ENCODE peak calls at places on chromosomes 5 and 9, in eight cellular contexts. U is NCI-H1105 treated with DMSO at 0.1 percent for 48 hours; J is H54; W is C1 segment of cervical spinal cord; L is keratinocyte; E is GDM1; O is NCI-H2029 treated with DMSO at 0.1 percent for 48 hours; Z is stimulated activated CD8-positive, alpha-beta memory T cell treated with anti-CD3 and anti-CD28 coated beads, Interleukin-15, amount 100 ng/mL, for 1 hour. C is an unnamed sample.

GRCh38 chr9:113654605-113655193 is 191.2 kb downstream of the RGS3 start:
- DNase-seq in O (no peak), L (no peak), U (no peak), Z (no peak), J (no peak), E (no peak), W (no peak), C (no peak)

GRCh38 chr9:27468450-27469110 is 55.5 kb upstream of the IFNK start:
- DNase-seq in Z (no peak), L (no peak), J (no peak), W (no peak), O (no peak), U (no peak), E (no peak), C (no peak)

GRCh38 chr5:161305601-161306000 is 240.9 kb downstream of the GABRB2 start:
- DNase-seq in W (no peak), O (no peak), Z (no peak), L (no peak), U (no peak), J (no peak), E (no peak), C (no peak)

GRCh38 chr5:167147879-167148278 is 1143.6 kb upstream of the WWC1 start:
- DNase-seq in U (no peak), L (no peak), Z (no peak), O (no peak), E (no peak), J (no peak), W (no peak), C (no peak)

GRCh38 chr9:34994429-34995287 is 5.1 kb downstream of the DNAJB5 start:
- DNase-seq in U (peak), W (no peak), J (peak), Z (no peak), L (no peak), E (no peak), O (peak), C (no peak)

GRCh38 chr9:91073049-91073810 is 271.6 kb downstream of the SYK start:
- DNase-seq in Z (no peak), U (no peak), J (no peak), W (no peak), L (no peak), E (no peak), O (peak), C (no peak)

GRCh38 chr9:126406075-126406675 is 79.5 kb downstream of the MVB12B start:
- DNase-seq in E (no peak), L (no peak), Z (no peak), W (no peak), J (no peak), O (no peak), U (no peak), C (no peak)

GRCh38 chr5:131745594-131746175 is 51.1 kb downstream of the FNIP1 start:
- DNase-seq in E (no peak), U (no peak), W (no peak), O (no peak), L (no peak), Z (no peak), J (no peak), C (no peak)

GRCh38 chr5:66417681-66418248 is 178.4 kb upstream of the MAST4 start:
- DNase-seq in L (no peak), E (no peak), W (no peak), U (no peak), O (no peak), Z (no peak), J (no peak), C (no peak)

GRCh38 chr9:5857928-5858327 is 25.0 kb upstream of the ERMP1 start:
- DNase-seq in U (no peak), J (no peak), O (no peak), W (no peak), Z (no peak), L (no peak), E (peak), C (no peak)

GRCh38 chr9:129866373-129867137 is 31.3 kb downstream of the USP20 start:
- DNase-seq in Z (no peak), E (no peak), O (no peak), L (no peak), U (no peak), J (no peak), W (no peak), C (no peak)

GRCh38 chr5:37014321-37014720 is 137.8 kb downstream of the NIPBL start:
- DNase-seq in J (no peak), O (no peak), Z (no peak), W (no peak), L (no peak), U (no peak), E (no peak), C (no peak)

GRCh38 chr9:136858452-136858843 is 6.3 kb downstream of the MAMDC4 start:
- DNase-seq in Z (no peak), W (no peak), L (no peak), J (no peak), U (no peak), O (no peak), E (no peak), C (no peak)

GRCh38 chr9:124812401-124813016 is 35.6 kb downstream of the OLFML2A start:
- DNase-seq in J (peak), E (no peak), W (no peak), O (no peak), U (no peak), Z (no peak), L (no peak), C (no peak)

GRCh38 chr9:4097991-4098390 is 201.9 kb downstream of the GLIS3 start:
- DNase-seq in E (no peak), J (no peak), L (no peak), Z (no peak), W (no peak), U (no peak), O (no peak), C (no peak)

GRCh38 chr9:124859803-124860581 is 1.8 kb downstream of the RPL35 start:
- DNase-seq in J (no peak), O (no peak), L (no peak), Z (no peak), U (no peak), E (no peak), W (no peak), C (no peak)

GRCh38 chr9:82164159-82164558 is 175.6 kb downstream of the SPATA31D1 start:
- DNase-seq in E (no peak), J (no peak), L (no peak), W (no peak), Z (no peak), U (no peak), O (no peak), C (no peak)

GRCh38 chr9:135098400-135099105 is 11.1 kb downstream of the OLFM1 start:
- DNase-seq in E (no peak), O (no peak), J (peak), U (no peak), W (no peak), L (no peak), Z (no peak), C (no peak)

GRCh38 chr9:76687861-76688374 is 76.3 kb upstream of the PCA3 start:
- DNase-seq in E (no peak), O (no peak), L (peak), J (peak), U (no peak), Z (no peak), W (no peak), C (no peak)

GRCh38 chr9:108521063-108521462 is 334.7 kb downstream of the ACTL7B start:
- DNase-seq in J (peak), W (no peak), O (no peak), E (no peak), U (no peak), Z (no peak), L (no peak), C (no peak)

GRCh38 chr5:155587458-155587857 is 573.9 kb downstream of the KIF4B start:
- DNase-seq in L (no peak), J (no peak), O (peak), Z (no peak), U (peak), W (no peak), E (peak), C (no peak)

GRCh38 chr5:757346-757930 is 27.1 kb downstream of the ZDHHC11B start:
- DNase-seq in Z (no peak), W (no peak), J (peak), E (no peak), U (no peak), O (no peak), L (no peak), C (no peak)

GRCh38 chr5:83956386-83956785 is 235.7 kb upstream of the HAPLN1 start:
- DNase-seq in E (no peak), J (no peak), L (no peak), Z (no peak), W (no peak), U (no peak), O (no peak), C (no peak)

GRCh38 chr5:174083041-174083827 is 37.7 kb downstream of the NSG2 start:
- DNase-seq in W (no peak), U (no peak), L (no peak), Z (no peak), O (peak), E (no peak), J (no peak), C (no peak)

GRCh38 chr9:35322075-35322885 is 160.5 kb downstream of the UNC13B start:
- DNase-seq in J (no peak), U (no peak), O (no peak), Z (no peak), E (no peak), L (no peak), W (no peak), C (no peak)

GRCh38 chr5:177552839-177553455 is 1.4 kb downstream of the FAM193B start:
- DNase-seq in L (no peak), W (no peak), J (no peak), O (no peak), Z (no peak), E (no peak), U (no peak), C (no peak)

GRCh38 chr5:116044073-116044472 is 11.8 kb downstream of the ARL14EPL start:
- DNase-seq in Z (no peak), E (no peak), W (no peak), J (no peak), O (no peak), U (peak), L (no peak), C (no peak)

GRCh38 chr5:139137703-139138102 is 60.5 kb downstream of the SIL1 start:
- DNase-seq in J (no peak), W (no peak), O (peak), L (no peak), U (no peak), E (peak), Z (no peak), C (no peak)

GRCh38 chr9:4828776-4829175 is 36.0 kb downstream of the RCL1 start:
- DNase-seq in U (no peak), W (no peak), E (no peak), Z (no peak), O (peak), J (no peak), L (no peak), C (no peak)

GRCh38 chr9:127444921-127445850 is 6.0 kb downstream of the RPL12 start:
- DNase-seq in J (no peak), E (peak), Z (no peak), L (no peak), O (no peak), U (no peak), W (no peak), C (no peak)

GRCh38 chr9:134948149-134948548 is 30.4 kb upstream of the FCN1 start:
- DNase-seq in Z (no peak), O (no peak), W (no peak), L (no peak), J (no peak), U (no peak), E (no peak), C (no peak)

GRCh38 chr5:66174338-66174737 is 30.2 kb downstream of the SREK1 start:
- DNase-seq in U (no peak), E (no peak), W (no peak), Z (no peak), J (no peak), L (no peak), O (no peak), C (no peak)

GRCh38 chr9:18566125-18566524 is 92.2 kb downstream of the ADAMTSL1 start:
- DNase-seq in L (no peak), E (no peak), Z (no peak), O (no peak), W (no peak), U (no peak), J (no peak), C (no peak)

GRCh38 chr9:101417977-101418376 is 17.6 kb downstream of the ALDOB start:
- DNase-seq in W (no peak), L (no peak), E (no peak), O (no peak), J (no peak), Z (no peak), U (no peak), C (no peak)

GRCh38 chr9:68614121-68614520 is 73.4 kb upstream of the TMEM252 start:
- DNase-seq in W (no peak), L (no peak), O (no peak), U (no peak), E (no peak), Z (no peak), J (no peak), C (no peak)

GRCh38 chr9:34253460-34253837 is 74.6 kb downstream of the UBAP1 start:
- DNase-seq in U (no peak), J (no peak), Z (no peak), O (no peak), E (no peak), W (no peak), L (no peak), C (no peak)

GRCh38 chr9:4936823-4937222 is 48.2 kb upstream of the JAK2 start:
- DNase-seq in E (no peak), L (no peak), W (no peak), J (no peak), Z (no peak), O (no peak), U (no peak), C (no peak)